ENCODE peak calls at places on chromosomes 2 and 18, in six cellular contexts. One of them, this sample, is unnamed.

GRCh38 chr2:207282916-207283315 is 117.2 kb upstream of the KLF7 start:
- DNase-seq in cardiac muscle cell: no peak
- DNase-seq in astrocyte: no peak
- DNase-seq in HL-60: no peak
- DNase-seq in lower leg skin: no peak
- DNase-seq in pancreas: no peak
- DNase-seq in this sample: no peak

GRCh38 chr18:49922228-49922627 is 108.9 kb upstream of the ACAA2 start:
- DNase-seq in cardiac muscle cell: no peak
- DNase-seq in astrocyte: no peak
- DNase-seq in HL-60: no peak
- DNase-seq in lower leg skin: no peak
- DNase-seq in pancreas: no peak
- DNase-seq in this sample: no peak

GRCh38 chr2:171579481-171579880 is 57.2 kb downstream of the CYBRD1 start:
- DNase-seq in cardiac muscle cell: no peak
- DNase-seq in astrocyte: no peak
- DNase-seq in HL-60: no peak
- DNase-seq in lower leg skin: no peak
- DNase-seq in pancreas: no peak
- DNase-seq in this sample: no peak

GRCh38 chr18:53147472-53147871 is 807.5 kb downstream of the DCC start:
- DNase-seq in cardiac muscle cell: no peak
- DNase-seq in astrocyte: no peak
- DNase-seq in HL-60: no peak
- DNase-seq in lower leg skin: no peak
- DNase-seq in pancreas: no peak
- DNase-seq in this sample: no peak

GRCh38 chr2:81545626-81546025 is 1241.1 kb upstream of the LRRTM1 start:
- DNase-seq in cardiac muscle cell: no peak
- DNase-seq in astrocyte: no peak
- DNase-seq in HL-60: no peak
- DNase-seq in lower leg skin: no peak
- DNase-seq in pancreas: no peak
- DNase-seq in this sample: no peak

GRCh38 chr18:73201940-73202339 is 334.2 kb upstream of the NETO1 start:
- DNase-seq in cardiac muscle cell: no peak
- DNase-seq in astrocyte: peak
- DNase-seq in HL-60: no peak
- DNase-seq in lower leg skin: no peak
- DNase-seq in pancreas: no peak
- DNase-seq in this sample: no peak

GRCh38 chr2:165698621-165698946 is 95.5 kb downstream of the GALNT3 start:
- DNase-seq in cardiac muscle cell: peak
- DNase-seq in astrocyte: peak
- DNase-seq in HL-60: no peak
- DNase-seq in lower leg skin: no peak
- DNase-seq in pancreas: no peak
- DNase-seq in this sample: peak

GRCh38 chr2:38788306-38788705 is 10.3 kb downstream of the GEMIN6 start:
- DNase-seq in cardiac muscle cell: no peak
- DNase-seq in astrocyte: no peak
- DNase-seq in HL-60: no peak
- DNase-seq in lower leg skin: no peak
- DNase-seq in pancreas: no peak
- DNase-seq in this sample: no peak

GRCh38 chr2:97740590-97741182 is 27.3 kb downstream of the ZAP70 start:
- DNase-seq in cardiac muscle cell: peak
- DNase-seq in astrocyte: no peak
- DNase-seq in HL-60: peak
- DNase-seq in lower leg skin: peak
- DNase-seq in pancreas: no peak
- DNase-seq in this sample: peak

GRCh38 chr2:226794751-226795171 is 4.9 kb downstream of the IRS1 start:
- DNase-seq in cardiac muscle cell: no peak
- DNase-seq in astrocyte: peak
- DNase-seq in HL-60: no peak
- DNase-seq in lower leg skin: peak
- DNase-seq in pancreas: no peak
- DNase-seq in this sample: no peak

GRCh38 chr2:125584732-125585131 is 1071.2 kb upstream of the GYPC start:
- DNase-seq in cardiac muscle cell: no peak
- DNase-seq in astrocyte: no peak
- DNase-seq in HL-60: no peak
- DNase-seq in lower leg skin: no peak
- DNase-seq in pancreas: no peak
- DNase-seq in this sample: no peak

GRCh38 chr2:97834610-97835009 is 121.2 kb downstream of the ZAP70 start:
- DNase-seq in cardiac muscle cell: no peak
- DNase-seq in astrocyte: no peak
- DNase-seq in HL-60: no peak
- DNase-seq in lower leg skin: no peak
- DNase-seq in pancreas: no peak
- DNase-seq in this sample: no peak

GRCh38 chr18:22551536-22552151 is 133.9 kb upstream of the CTAGE1 start:
- DNase-seq in cardiac muscle cell: no peak
- DNase-seq in astrocyte: peak
- DNase-seq in HL-60: no peak
- DNase-seq in lower leg skin: no peak
- DNase-seq in pancreas: peak
- DNase-seq in this sample: no peak

GRCh38 chr2:188647671-188648070 is 326.5 kb upstream of the COL3A1 start:
- DNase-seq in cardiac muscle cell: no peak
- DNase-seq in astrocyte: peak
- DNase-seq in HL-60: no peak
- DNase-seq in lower leg skin: no peak
- DNase-seq in pancreas: no peak
- DNase-seq in this sample: no peak

GRCh38 chr2:218095853-218096252 is 26.8 kb downstream of the RUFY4 start:
- DNase-seq in cardiac muscle cell: no peak
- DNase-seq in astrocyte: no peak
- DNase-seq in HL-60: no peak
- DNase-seq in lower leg skin: no peak
- DNase-seq in pancreas: no peak
- DNase-seq in this sample: no peak

GRCh38 chr2:11292464-11293255 is 51.8 kb downstream of the ROCK2 start:
- DNase-seq in cardiac muscle cell: peak
- DNase-seq in astrocyte: peak
- DNase-seq in HL-60: peak
- DNase-seq in lower leg skin: no peak
- DNase-seq in pancreas: no peak
- DNase-seq in this sample: no peak

GRCh38 chr2:177147834-177148233 is 64.8 kb upstream of the HNRNPA3 start:
- DNase-seq in cardiac muscle cell: no peak
- DNase-seq in astrocyte: no peak
- DNase-seq in HL-60: no peak
- DNase-seq in lower leg skin: no peak
- DNase-seq in pancreas: no peak
- DNase-seq in this sample: no peak

GRCh38 chr2:239937866-239938640 is 87.1 kb downstream of the NDUFA10 start:
- DNase-seq in cardiac muscle cell: no peak
- DNase-seq in astrocyte: no peak
- DNase-seq in HL-60: no peak
- DNase-seq in lower leg skin: peak
- DNase-seq in pancreas: peak
- DNase-seq in this sample: no peak

GRCh38 chr18:12604445-12605007 is 53.4 kb downstream of the SPIRE1 start:
- DNase-seq in cardiac muscle cell: no peak
- DNase-seq in astrocyte: no peak
- DNase-seq in HL-60: no peak
- DNase-seq in lower leg skin: no peak
- DNase-seq in pancreas: no peak
- DNase-seq in this sample: no peak
- TF ChIP-seq CTCF in cardiac muscle cell: peak
- TF ChIP-seq CTCF in astrocyte: peak
- TF ChIP-seq CTCF in HL-60: no peak
- TF ChIP-seq CTCF in lower leg skin: no peak
- TF ChIP-seq CTCF in pancreas: no peak
- TF ChIP-seq CTCF in this sample: no peak

GRCh38 chr18:59783138-59783537 is 85.9 kb upstream of the CCBE1 start:
- DNase-seq in cardiac muscle cell: peak
- DNase-seq in astrocyte: peak
- DNase-seq in HL-60: no peak
- DNase-seq in lower leg skin: no peak
- DNase-seq in pancreas: no peak
- DNase-seq in this sample: peak
- TF ChIP-seq CTCF in cardiac muscle cell: peak
- TF ChIP-seq CTCF in astrocyte: peak
- TF ChIP-seq CTCF in HL-60: peak
- TF ChIP-seq CTCF in lower leg skin: no peak
- TF ChIP-seq CTCF in pancreas: no peak
- TF ChIP-seq CTCF in this sample: peak

GRCh38 chr2:60503923-60504514 is 49.4 kb downstream of the BCL11A start:
- DNase-seq in cardiac muscle cell: no peak
- DNase-seq in astrocyte: no peak
- DNase-seq in HL-60: no peak
- DNase-seq in lower leg skin: no peak
- DNase-seq in pancreas: no peak
- DNase-seq in this sample: no peak
- TF ChIP-seq CTCF in cardiac muscle cell: no peak
- TF ChIP-seq CTCF in astrocyte: no peak
- TF ChIP-seq CTCF in HL-60: no peak
- TF ChIP-seq CTCF in lower leg skin: no peak
- TF ChIP-seq CTCF in pancreas: no peak
- TF ChIP-seq CTCF in this sample: no peak

GRCh38 chr2:231238694-231239093 is 40.3 kb downstream of the ARMC9 start:
- DNase-seq in cardiac muscle cell: no peak
- DNase-seq in astrocyte: no peak
- DNase-seq in HL-60: no peak
- DNase-seq in lower leg skin: no peak
- DNase-seq in pancreas: no peak
- DNase-seq in this sample: no peak

GRCh38 chr2:231243883-231244282 is 45.5 kb downstream of the ARMC9 start:
- DNase-seq in cardiac muscle cell: no peak
- DNase-seq in astrocyte: no peak
- DNase-seq in HL-60: no peak
- DNase-seq in lower leg skin: no peak
- DNase-seq in pancreas: no peak
- DNase-seq in this sample: no peak

GRCh38 chr2:231241755-231242507 is 43.5 kb downstream of the ARMC9 start:
- DNase-seq in cardiac muscle cell: no peak
- DNase-seq in astrocyte: no peak
- DNase-seq in HL-60: peak
- DNase-seq in lower leg skin: no peak
- DNase-seq in pancreas: peak
- DNase-seq in this sample: no peak

GRCh38 chr2:231235217-231235616 is 36.8 kb downstream of the ARMC9 start:
- DNase-seq in cardiac muscle cell: no peak
- DNase-seq in astrocyte: no peak
- DNase-seq in HL-60: no peak
- DNase-seq in lower leg skin: no peak
- DNase-seq in pancreas: no peak
- DNase-seq in this sample: no peak

DNA sequence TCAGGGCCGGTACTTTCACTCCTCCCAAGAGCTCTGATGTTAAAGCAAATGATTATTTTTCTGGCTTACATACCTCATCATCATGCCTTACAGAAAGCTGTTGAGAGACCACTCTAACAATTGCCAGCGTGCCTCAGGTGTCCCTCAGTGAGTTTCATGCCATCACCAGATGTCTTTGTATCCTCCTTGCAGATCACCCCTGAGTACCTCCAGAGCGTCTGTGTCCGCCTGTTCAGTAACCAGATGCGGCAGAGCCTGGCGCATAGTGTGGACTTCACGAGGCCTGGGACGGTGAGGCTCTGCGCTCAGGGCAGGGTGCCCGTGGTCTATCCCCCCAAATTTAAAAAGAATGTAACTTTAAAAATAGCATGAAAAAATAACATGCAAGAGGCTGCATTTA is 41.3 kb downstream of the ARMC9 start:
- DNase-seq in cardiac muscle cell: no peak
- DNase-seq in astrocyte: no peak
- DNase-seq in HL-60: no peak
- DNase-seq in lower leg skin: no peak
- DNase-seq in pancreas: no peak
- DNase-seq in this sample: no peak
- TF ChIP-seq CTCF in cardiac muscle cell: no peak
- TF ChIP-seq CTCF in astrocyte: no peak
- TF ChIP-seq CTCF in HL-60: no peak
- TF ChIP-seq CTCF in lower leg skin: no peak
- TF ChIP-seq CTCF in pancreas: no peak
- TF ChIP-seq CTCF in this sample: no peak

GRCh38 chr2:208466133-208466919 is 59.7 kb downstream of the PTH2R start:
- DNase-seq in cardiac muscle cell: peak
- DNase-seq in astrocyte: no peak
- DNase-seq in HL-60: peak
- DNase-seq in lower leg skin: no peak
- DNase-seq in pancreas: no peak
- DNase-seq in this sample: peak
- TF ChIP-seq CTCF in cardiac muscle cell: peak
- TF ChIP-seq CTCF in astrocyte: peak
- TF ChIP-seq CTCF in HL-60: peak
- TF ChIP-seq CTCF in lower leg skin: no peak
- TF ChIP-seq CTCF in pancreas: peak
- TF ChIP-seq CTCF in this sample: peak

GRCh38 chr2:58429285-58429874 is 188.3 kb upstream of the FANCL start:
- DNase-seq in cardiac muscle cell: no peak
- DNase-seq in astrocyte: no peak
- DNase-seq in HL-60: no peak
- DNase-seq in lower leg skin: no peak
- DNase-seq in pancreas: no peak
- DNase-seq in this sample: no peak

GRCh38 chr2:58436842-58437241 is 195.7 kb upstream of the FANCL start:
- DNase-seq in cardiac muscle cell: no peak
- DNase-seq in astrocyte: peak
- DNase-seq in HL-60: no peak
- DNase-seq in lower leg skin: no peak
- DNase-seq in pancreas: no peak
- DNase-seq in this sample: no peak

GRCh38 chr2:58434692-58435091 is 193.6 kb upstream of the FANCL start:
- DNase-seq in cardiac muscle cell: no peak
- DNase-seq in astrocyte: no peak
- DNase-seq in HL-60: no peak
- DNase-seq in lower leg skin: no peak
- DNase-seq in pancreas: no peak
- DNase-seq in this sample: no peak

GRCh38 chr2:58432491-58433166 is 191.5 kb upstream of the FANCL start:
- DNase-seq in cardiac muscle cell: no peak
- DNase-seq in astrocyte: no peak
- DNase-seq in HL-60: no peak
- DNase-seq in lower leg skin: no peak
- DNase-seq in pancreas: no peak
- DNase-seq in this sample: no peak

GRCh38 chr2:58435246-58435645 is 194.1 kb upstream of the FANCL start:
- DNase-seq in cardiac muscle cell: no peak
- DNase-seq in astrocyte: no peak
- DNase-seq in HL-60: no peak
- DNase-seq in lower leg skin: no peak
- DNase-seq in pancreas: no peak
- DNase-seq in this sample: no peak
- TF ChIP-seq CTCF in cardiac muscle cell: no peak
- TF ChIP-seq CTCF in astrocyte: no peak
- TF ChIP-seq CTCF in HL-60: no peak
- TF ChIP-seq CTCF in lower leg skin: no peak
- TF ChIP-seq CTCF in pancreas: no peak
- TF ChIP-seq CTCF in this sample: no peak

DNA sequence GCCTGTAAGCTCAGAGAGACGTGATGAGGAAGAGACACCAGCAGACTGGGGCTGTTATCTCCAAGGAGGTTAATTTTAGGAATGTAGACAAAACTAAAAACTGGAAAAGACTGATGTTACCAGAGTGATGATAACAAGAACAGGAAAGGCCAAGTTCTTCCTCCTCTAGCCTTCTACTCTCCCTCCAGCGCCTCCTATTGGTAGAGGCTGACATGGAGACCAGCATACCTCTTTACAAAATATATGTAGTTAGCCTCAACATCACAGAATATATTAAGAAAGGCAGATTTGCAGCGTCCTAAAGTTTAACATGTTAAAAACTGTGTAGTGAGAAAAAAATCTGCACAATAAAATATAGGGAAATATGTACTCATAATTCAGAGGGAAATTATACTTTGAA is 66.0 kb downstream of the TCF4 start:
- DNase-seq in cardiac muscle cell: no peak
- DNase-seq in astrocyte: no peak
- DNase-seq in HL-60: no peak
- DNase-seq in lower leg skin: no peak
- DNase-seq in pancreas: no peak
- DNase-seq in this sample: peak
- TF ChIP-seq CTCF in cardiac muscle cell: peak
- TF ChIP-seq CTCF in astrocyte: peak
- TF ChIP-seq CTCF in HL-60: peak
- TF ChIP-seq CTCF in lower leg skin: no peak
- TF ChIP-seq CTCF in pancreas: no peak
- TF ChIP-seq CTCF in this sample: peak